ENCODE peak calls at places on chromosome 1, in nine cellular contexts. One of them, this sample, is unnamed.

GRCh38 chr1:231827337-231828105 is 200.9 kb downstream of the DISC1 start:
- DNase-seq in HAP-1: no peak
- DNase-seq in anterior cingulate cortex: no peak
- DNase-seq in EL: peak; percentile 90
- DNase-seq in NCI-H2171 treated with DMSO at 0.1 percent for 48 hours: no peak
- DNase-seq in nucleus accumbens: no peak
- DNase-seq in foreskin fibroblast: peak; percentile 71
- DNase-seq in H9: no peak
- DNase-seq in sigmoid colon: no peak
- DNase-seq in this sample: peak; percentile 36

GRCh38 chr1:215900684-215901083 is 333.6 kb downstream of the KCTD3 start:
- DNase-seq in HAP-1: no peak
- DNase-seq in anterior cingulate cortex: no peak
- DNase-seq in EL: no peak
- DNase-seq in NCI-H2171 treated with DMSO at 0.1 percent for 48 hours: peak; percentile 93
- DNase-seq in nucleus accumbens: no peak
- DNase-seq in foreskin fibroblast: no peak
- DNase-seq in H9: no peak
- DNase-seq in sigmoid colon: no peak
- DNase-seq in this sample: no peak

GRCh38 chr1:24998554-24999245 is 68.6 kb upstream of the RUNX3 start:
- DNase-seq in HAP-1: no peak
- DNase-seq in anterior cingulate cortex: no peak
- DNase-seq in EL: no peak
- DNase-seq in NCI-H2171 treated with DMSO at 0.1 percent for 48 hours: no peak
- DNase-seq in nucleus accumbens: no peak
- DNase-seq in foreskin fibroblast: no peak
- DNase-seq in H9: no peak
- DNase-seq in sigmoid colon: no peak
- DNase-seq in this sample: no peak

GRCh38 chr1:9700340-9700739 is 48.8 kb downstream of the PIK3CD start:
- DNase-seq in HAP-1: no peak
- DNase-seq in anterior cingulate cortex: no peak
- DNase-seq in EL: peak; percentile 91
- DNase-seq in NCI-H2171 treated with DMSO at 0.1 percent for 48 hours: no peak
- DNase-seq in nucleus accumbens: no peak
- DNase-seq in foreskin fibroblast: peak; percentile 89
- DNase-seq in H9: no peak
- DNase-seq in sigmoid colon: no peak
- DNase-seq in this sample: peak; percentile 49

GRCh38 chr1:223423641-223424233 is 30.5 kb downstream of the CCDC185 start:
- DNase-seq in HAP-1: no peak
- DNase-seq in anterior cingulate cortex: no peak
- DNase-seq in EL: peak; percentile 66
- DNase-seq in NCI-H2171 treated with DMSO at 0.1 percent for 48 hours: no peak
- DNase-seq in nucleus accumbens: no peak
- DNase-seq in foreskin fibroblast: peak; percentile 18
- DNase-seq in H9: no peak
- DNase-seq in sigmoid colon: no peak
- DNase-seq in this sample: peak; percentile 74

GRCh38 chr1:203408485-203409229 is 57.7 kb upstream of the FMOD start:
- DNase-seq in HAP-1: no peak
- DNase-seq in anterior cingulate cortex: peak; percentile 60
- DNase-seq in EL: peak; percentile 78
- DNase-seq in NCI-H2171 treated with DMSO at 0.1 percent for 48 hours: peak; percentile 75
- DNase-seq in nucleus accumbens: peak; percentile 7
- DNase-seq in foreskin fibroblast: peak; percentile 82
- DNase-seq in H9: no peak
- DNase-seq in sigmoid colon: peak; percentile 97
- DNase-seq in this sample: peak; percentile 77

GRCh38 chr1:34926894-34927293 is 2.6 kb downstream of the DLGAP3 start:
- DNase-seq in HAP-1: no peak
- DNase-seq in anterior cingulate cortex: no peak
- DNase-seq in EL: no peak
- DNase-seq in NCI-H2171 treated with DMSO at 0.1 percent for 48 hours: no peak
- DNase-seq in nucleus accumbens: no peak
- DNase-seq in foreskin fibroblast: no peak
- DNase-seq in H9: peak; percentile 58
- DNase-seq in sigmoid colon: no peak
- DNase-seq in this sample: no peak

GRCh38 chr1:244341455-244342450 is 110.0 kb downstream of the ADSS2 start:
- DNase-seq in HAP-1: peak; percentile 16
- DNase-seq in anterior cingulate cortex: no peak
- DNase-seq in EL: no peak
- DNase-seq in NCI-H2171 treated with DMSO at 0.1 percent for 48 hours: peak; percentile 23
- DNase-seq in nucleus accumbens: peak; percentile 7
- DNase-seq in foreskin fibroblast: no peak
- DNase-seq in H9: peak; percentile 86
- DNase-seq in sigmoid colon: no peak
- DNase-seq in this sample: no peak

GRCh38 chr1:9500756-9501754 is 38.2 kb upstream of the SLC25A33 start:
- DNase-seq in HAP-1: no peak
- DNase-seq in anterior cingulate cortex: no peak
- DNase-seq in EL: no peak
- DNase-seq in NCI-H2171 treated with DMSO at 0.1 percent for 48 hours: no peak
- DNase-seq in nucleus accumbens: no peak
- DNase-seq in foreskin fibroblast: no peak
- DNase-seq in H9: no peak
- DNase-seq in sigmoid colon: no peak
- DNase-seq in this sample: no peak

GRCh38 chr1:151993734-151994496 is at the start of gene S100A10:
- DNase-seq in HAP-1: peak; percentile 87
- DNase-seq in anterior cingulate cortex: no peak
- DNase-seq in EL: peak; percentile 79
- DNase-seq in NCI-H2171 treated with DMSO at 0.1 percent for 48 hours: peak; percentile 16
- DNase-seq in nucleus accumbens: no peak
- DNase-seq in foreskin fibroblast: peak; percentile 82
- DNase-seq in H9: peak; percentile 70
- DNase-seq in sigmoid colon: peak; percentile 91
- DNase-seq in this sample: peak; percentile 65

GRCh38 chr1:100265562-100265930 is 470 bp upstream of the RTCA start:
- DNase-seq in HAP-1: no peak
- DNase-seq in anterior cingulate cortex: no peak
- DNase-seq in EL: no peak
- DNase-seq in NCI-H2171 treated with DMSO at 0.1 percent for 48 hours: no peak
- DNase-seq in nucleus accumbens: no peak
- DNase-seq in foreskin fibroblast: peak; percentile 12
- DNase-seq in H9: no peak
- DNase-seq in sigmoid colon: no peak
- DNase-seq in this sample: no peak

This sample was measured in myocyte.